ENCODE peak calls at places on chromosomes 3 and 15, in six cellular contexts. O, C, A, B, R and Q are unnamed samples.
A peak's percentile ranks its signal among the peaks of the same experiment; 100 is the strongest.

GRCh38 chr15:96162322-96162721 is 168.2 kb upstream of the NR2F2 start:
- DNase-seq in O (no peak), A (no peak), R (no peak), B (no peak), C (no peak), Q (no peak)

GRCh38 chr3:5022966-5023776 is 43.9 kb downstream of the BHLHE40 start:
- DNase-seq in B (peak; percentile 98), O (peak; percentile 82), A (no peak), R (no peak), C (no peak), Q (no peak)

GRCh38 chr3:141430326-141430725 is 56.5 kb upstream of the RASA2 start:
- DNase-seq in B (no peak), O (no peak), R (no peak), C (no peak), A (no peak), Q (no peak)

GRCh38 chr3:196620228-196620627 is 19.3 kb upstream of the NRROS start:
- DNase-seq in R (no peak), O (no peak), A (peak; percentile 80), B (no peak), C (peak; percentile 78), Q (peak; percentile 91)

GRCh38 chr15:62069551-62069950 is 2.8 kb downstream of the C2CD4A start:
- DNase-seq in C (no peak), R (no peak), O (no peak), A (no peak), B (no peak), Q (no peak)

GRCh38 chr3:180571831-180572578 is 30.0 kb upstream of the TTC14 start:
- DNase-seq in B (no peak), O (no peak), A (no peak), R (no peak), C (no peak), Q (no peak)

GRCh38 chr3:127484601-127485388 is 105.7 kb downstream of the TPRA1 start:
- DNase-seq in A (peak; percentile 48), C (peak; percentile 35), O (no peak), B (no peak), R (no peak), Q (no peak)

GRCh38 chr3:50238549-50239026 is 2.6 kb downstream of the GNAI2 start:
- DNase-seq in C (peak; percentile 94), A (peak; percentile 92), R (peak; percentile 93), B (no peak), O (peak; percentile 70), Q (peak; percentile 98)

GRCh38 chr15:99106417-99107220 is 1.7 kb downstream of the SYNM start:
- DNase-seq in C (no peak), O (no peak), B (no peak), A (peak; percentile 53), R (no peak), Q (no peak)

GRCh38 chr3:133192363-133192945 is 154.3 kb downstream of the TMEM108 start:
- DNase-seq in R (no peak), C (no peak), O (no peak), B (no peak), A (no peak), Q (no peak)

GRCh38 chr3:179766416-179767133 is 113.7 kb downstream of the USP13 start:
- DNase-seq in R (no peak), A (no peak), B (no peak), O (no peak), C (no peak), Q (no peak)

GRCh38 chr3:172770382-172770781 is 19.9 kb downstream of the ECT2 start:
- DNase-seq in O (no peak), A (no peak), B (no peak), C (no peak), R (no peak), Q (no peak)

GRCh38 chr3:17118771-17119170 is 234.0 kb downstream of the PLCL2 start:
- DNase-seq in C (no peak), B (no peak), A (no peak), R (no peak), O (no peak), Q (peak; percentile 77)

GRCh38 chr15:96472647-96473046 is 142.1 kb downstream of the NR2F2 start:
- DNase-seq in B (no peak), C (no peak), R (no peak), O (no peak), A (no peak), Q (no peak)

GRCh38 chr3:11168881-11169805 is 14.8 kb downstream of the HRH1 start:
- DNase-seq in C (peak; percentile 49), O (no peak), B (no peak), R (no peak), A (peak; percentile 35), Q (peak; percentile 46)

GRCh38 chr3:112568642-112569041 is 6.8 kb downstream of the SLC35A5 start:
- DNase-seq in C (no peak), B (no peak), O (no peak), R (no peak), A (no peak), Q (no peak)

GRCh38 chr15:81221449-81221848 is 24.8 kb downstream of the IL16 start:
- DNase-seq in C (no peak), R (no peak), A (no peak), O (no peak), B (no peak), Q (peak; percentile 47)

GRCh38 chr3:131091768-131092167 is 65.1 kb downstream of the NEK11 start:
- DNase-seq in C (no peak), O (no peak), R (no peak), B (peak; percentile 15), A (no peak), Q (no peak)

GRCh38 chr3:151346292-151346691 is 16.9 kb upstream of the P2RY13 start:
- DNase-seq in B (no peak), C (no peak), A (no peak), R (no peak), O (no peak), Q (no peak)
- H3K4me3 ChIP-seq in B (no peak overlapping the region), C (no peak overlapping the region), A (no peak overlapping the region), R (no peak overlapping the region), O (no peak overlapping the region), Q (no peak overlapping the region)

GRCh38 chr3:169356284-169356955 is 307.1 kb downstream of the MECOM start:
- DNase-seq in R (no peak), A (no peak), C (no peak), B (no peak), O (no peak), Q (no peak)
- H3K4me3 ChIP-seq in R (no peak overlapping the region), A (no peak overlapping the region), C (no peak overlapping the region), B (no peak overlapping the region), O (no peak overlapping the region), Q (no peak overlapping the region)

DNA sequence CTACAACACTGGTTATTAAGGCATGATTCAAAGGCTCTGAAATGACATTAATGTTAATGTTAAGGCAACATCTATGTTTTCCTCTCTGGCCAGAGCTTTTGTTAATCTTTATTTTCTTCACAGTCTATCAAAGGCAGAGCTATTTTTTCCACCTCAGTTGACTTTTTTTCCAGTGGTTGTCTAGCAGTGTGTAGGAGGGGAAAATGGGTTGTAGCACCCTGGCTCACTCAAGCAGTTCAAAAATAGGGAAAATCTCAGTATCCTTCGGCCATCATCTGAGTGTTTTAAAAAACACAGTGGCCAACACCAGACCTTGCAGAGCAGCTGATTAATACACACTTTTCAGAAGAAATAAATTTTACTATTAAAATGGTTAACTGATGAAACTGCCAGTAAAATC is 21.4 kb downstream of the CBLB start:
- DNase-seq in C (no peak), A (no peak), O (no peak), R (no peak), B (no peak), Q (no peak)
- H3K4me3 ChIP-seq in C (no peak overlapping the region), A (no peak overlapping the region), O (no peak overlapping the region), R (no peak overlapping the region), B (no peak overlapping the region), Q (no peak overlapping the region)

GRCh38 chr3:194204793-194205065 is 68.8 kb downstream of the HES1 start:
- DNase-seq in B (no peak), O (no peak), A (no peak), R (no peak), C (no peak), Q (no peak)
- H3K4me3 ChIP-seq in B (peak overlapping the region; percentile 33), O (no peak overlapping the region), A (no peak overlapping the region), R (no peak overlapping the region), C (peak overlapping the region; percentile 48), Q (no peak overlapping the region)

GRCh38 chr15:32716960-32717289 is 879 bp upstream of the GREM1 start:
- DNase-seq in R (no peak), O (no peak), B (no peak), A (no peak), C (no peak), Q (no peak)
- H3K4me3 ChIP-seq in R (no peak overlapping the region), O (peak overlapping the region; percentile 34), B (peak overlapping the region; percentile 62), A (peak overlapping the region; percentile 26), C (peak overlapping the region; percentile 50), Q (no peak overlapping the region)

DNA sequence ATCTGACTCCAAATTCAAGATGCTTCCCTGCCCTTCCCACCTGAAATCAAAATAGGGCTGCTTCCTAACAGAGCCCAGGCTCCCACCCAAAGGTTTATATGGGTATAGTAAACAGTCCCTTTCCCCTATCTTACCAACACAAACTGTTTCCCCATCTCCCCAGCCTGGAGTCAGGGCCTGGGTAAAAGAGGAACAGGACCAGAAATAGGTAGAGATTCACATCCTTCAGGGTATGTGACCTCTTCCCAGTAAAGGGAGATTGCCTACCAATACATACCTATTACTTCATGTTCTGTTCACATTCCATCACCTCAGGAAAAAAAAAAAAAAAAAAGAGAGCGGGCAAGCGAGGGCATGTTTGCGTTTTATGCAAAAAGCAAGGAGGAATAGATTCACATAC is 9.7 kb upstream of the SHF start:
- DNase-seq in R (no peak), B (no peak), O (no peak), C (no peak), A (no peak), Q (no peak)
- H3K4me3 ChIP-seq in R (no peak overlapping the region), B (no peak overlapping the region), O (no peak overlapping the region), C (peak overlapping the region; percentile 77), A (peak overlapping the region; percentile 45), Q (no peak overlapping the region)

DNA sequence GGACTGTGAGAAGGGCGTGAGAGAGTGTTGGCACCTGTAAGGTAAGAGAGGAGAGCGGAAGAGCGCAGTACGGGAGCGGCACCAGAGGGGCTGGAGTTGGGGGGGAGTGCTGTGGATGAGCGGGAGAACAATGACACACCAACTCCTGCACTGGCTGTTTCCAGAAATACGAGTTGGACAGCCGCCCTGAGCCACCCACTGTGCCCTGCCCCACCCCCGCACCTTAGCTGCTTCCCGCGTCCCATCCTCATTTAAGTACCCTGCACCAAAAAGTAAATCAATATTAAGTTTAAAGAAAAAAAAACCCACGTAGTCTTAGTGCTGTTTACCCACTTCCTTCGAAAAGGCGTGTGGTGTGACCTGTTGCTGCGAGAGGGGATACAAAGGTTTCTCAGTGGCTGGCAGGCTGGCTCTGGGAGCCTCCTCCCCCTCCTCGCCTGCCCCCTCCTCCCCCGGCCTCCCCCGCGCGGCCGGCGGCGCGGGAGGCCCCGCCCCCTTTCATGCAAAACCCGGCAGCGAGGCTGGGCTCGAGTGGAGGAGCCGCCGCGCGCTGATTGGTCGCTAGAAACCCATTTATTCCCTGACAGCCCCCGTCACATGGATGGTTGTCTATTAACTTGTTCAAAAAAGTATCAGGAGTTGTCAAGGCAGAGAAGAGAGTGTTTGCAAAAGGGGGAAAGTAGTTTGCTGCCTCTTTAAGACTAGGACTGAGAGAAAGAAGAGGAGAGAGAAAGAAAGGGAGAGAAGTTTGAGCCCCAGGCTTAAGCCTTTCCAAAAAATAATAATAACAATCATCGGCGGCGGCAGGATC is at the start of gene SOX2:
- DNase-seq in C (no peak), O (no peak), B (peak; percentile 85), A (peak; percentile 81), R (no peak), Q (no peak)
- H3K4me3 ChIP-seq in C (peak within 1 kb of the TSS; percentile 52), O (peak within 1 kb of the TSS; percentile 25), B (peak within 1 kb of the TSS; percentile 81), A (peak within 1 kb of the TSS; percentile 29), R (no peak within 1 kb of the TSS), Q (peak within 1 kb of the TSS; percentile 12)

GRCh38 chr3:186929676-186930075 is 650 bp upstream of the ST6GAL1 start:
- DNase-seq in C (no peak), A (no peak), B (no peak), R (no peak), O (no peak), Q (no peak)
- H3K4me3 ChIP-seq in C (peak overlapping the region; percentile 88), A (peak overlapping the region; percentile 99), B (peak overlapping the region; percentile 71), R (no peak overlapping the region), O (peak overlapping the region; percentile 54), Q (no peak overlapping the region)